ENCODE peak calls at places on chromosomes 3 and 15, in five cellular contexts. A, S, F, I and E are unnamed samples. For H3K27me3, the result is how much of the 10 kb centered on the place peaks cover.

GRCh38 chr15:52259503-52259902 is 36.1 kb downstream of the MYO5C start:
- DNase-seq in A (no peak), S (no peak), F (no peak), I (no peak), E (no peak)

GRCh38 chr3:196287066-196287404 is 491 bp downstream of the PCYT1A start:
- DNase-seq in A (no peak), S (no peak), F (peak), I (no peak), E (peak)

GRCh38 chr3:11552289-11553264 is 91.1 kb downstream of the VGLL4 start:
- DNase-seq in A (no peak), S (no peak), F (no peak), I (no peak), E (no peak)

GRCh38 chr15:65303687-65304392 is 637 bp upstream of the RNU5B-1 start:
- DNase-seq in A (peak), S (peak), F (no peak), I (peak), E (peak)

GRCh38 chr3:100781311-100781710 is 72.0 kb downstream of the TFG start:
- DNase-seq in A (no peak), S (no peak), F (no peak), I (no peak), E (no peak)

GRCh38 chr15:49372366-49372765 is 50.7 kb upstream of the FGF7 start:
- DNase-seq in A (no peak), S (peak), F (no peak), I (no peak), E (no peak)

GRCh38 chr15:84671211-84671610 is 13.2 kb upstream of the NMB start:
- DNase-seq in A (no peak), S (no peak), F (no peak), I (no peak), E (no peak)

GRCh38 chr15:56524915-56525314 is 60.0 kb upstream of the MNS1 start:
- DNase-seq in A (no peak), S (no peak), F (no peak), I (no peak), E (no peak)

GRCh38 chr3:175741951-175742350 is 882.8 kb downstream of the NAALADL2 start:
- DNase-seq in A (no peak), S (no peak), F (no peak), I (no peak), E (no peak)

GRCh38 chr15:58490405-58491150 is 58.8 kb downstream of the LIPC start:
- DNase-seq in A (peak), S (no peak), F (no peak), I (no peak), E (no peak)

GRCh38 chr3:123337226-123337625 is 111.7 kb downstream of the ADCY5 start:
- DNase-seq in A (no peak), S (no peak), F (no peak), I (no peak), E (no peak)

GRCh38 chr3:155739154-155739553 is 5.7 kb downstream of the PLCH1 start:
- DNase-seq in A (no peak), S (no peak), F (peak), I (no peak), E (no peak)

DNA sequence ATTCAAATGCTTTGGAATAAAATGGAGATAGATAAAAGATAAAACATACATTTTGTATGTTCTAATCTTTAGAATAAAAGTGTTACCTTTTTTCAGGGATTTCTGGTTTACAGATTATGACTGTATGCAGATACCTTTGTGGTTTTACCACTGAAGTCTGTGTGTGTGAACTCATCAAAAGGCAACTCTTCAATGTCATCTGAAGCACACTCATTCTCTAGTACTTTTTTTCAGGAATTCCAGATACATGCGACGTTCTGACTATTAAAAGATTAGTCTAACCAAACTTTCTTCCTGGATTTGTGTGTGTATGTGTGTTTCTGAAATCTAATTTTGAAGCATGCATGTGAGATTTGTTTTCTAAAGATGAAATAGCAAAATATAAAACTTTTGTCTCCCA is 188.6 kb downstream of the NLGN1 start:
- DNase-seq in A (no peak), S (no peak), F (no peak), I (no peak), E (no peak)
- H3K27me3 ChIP-seq in A (under half), S (under half), F (under half), I (under half), E (under half)

GRCh38 chr15:60722328-60723112 is 243.6 kb upstream of the ICE2 start:
- DNase-seq in A (no peak), S (no peak), F (no peak), I (no peak), E (no peak)

GRCh38 chr15:60727260-60727659 is 248.3 kb upstream of the ICE2 start:
- DNase-seq in A (no peak), S (peak), F (no peak), I (no peak), E (no peak)

GRCh38 chr15:60729850-60730458 is 251.0 kb upstream of the ICE2 start:
- DNase-seq in A (no peak), S (no peak), F (peak), I (no peak), E (no peak)

GRCh38 chr15:60731583-60732130 is 252.7 kb upstream of the ICE2 start:
- DNase-seq in A (no peak), S (no peak), F (no peak), I (no peak), E (no peak)

DNA sequence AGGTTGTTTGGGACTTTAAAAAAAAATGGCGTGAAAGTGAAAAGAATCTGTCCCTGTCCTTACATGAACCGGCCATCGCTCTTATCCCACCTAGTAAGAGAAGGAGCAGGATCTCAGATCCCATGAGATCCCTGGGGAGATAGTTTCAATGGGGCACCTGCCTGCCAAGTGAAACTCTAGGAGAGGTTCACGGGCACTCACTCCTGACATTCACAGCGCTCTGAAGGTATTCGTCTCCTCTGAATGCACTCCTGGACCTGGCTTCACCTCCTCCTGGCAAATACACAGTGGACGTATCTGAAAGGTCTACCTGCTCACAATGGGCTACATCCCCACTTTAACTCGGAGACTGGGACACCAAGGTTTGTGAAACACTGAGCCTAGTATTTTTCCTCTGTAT is 248.7 kb upstream of the ICE2 start:
- DNase-seq in A (no peak), S (no peak), F (no peak), I (no peak), E (no peak)
- H3K27me3 ChIP-seq in A (under half), S (under half), F (under half), I (under half), E (under half)

GRCh38 chr3:133213942-133214341 is 175.8 kb downstream of the TMEM108 start:
- DNase-seq in A (no peak), S (no peak), F (no peak), I (no peak), E (peak)
- H3K27me3 ChIP-seq in A (under half), S (under half), F (under half), I (under half), E (under half)

GRCh38 chr3:63450023-63450422 is 171.9 kb downstream of the SYNPR start:
- DNase-seq in A (no peak), S (no peak), F (no peak), I (no peak), E (no peak)
- H3K27me3 ChIP-seq in A (under half), S (under half), F (under half), I (under half), E (under half)